ENCODE peak calls at places on chromosomes 3 and 15, in four cellular contexts. One of them, this sample, is unnamed.

GRCh38 chr15:65819563-65819960 is 27.5 kb upstream of the DENND4A start:
- DNase-seq in A549: no peak
- DNase-seq in HCT116: no peak
- DNase-seq in GM12878: no peak
- DNase-seq in this sample: peak

GRCh38 chr3:129602309-129602708 is 4.2 kb downstream of the PLXND1 start:
- DNase-seq in HCT116: no peak
- DNase-seq in GM12878: no peak
- DNase-seq in A549: no peak
- DNase-seq in this sample: no peak

GRCh38 chr3:33887478-33887877 is 89.0 kb downstream of the PDCD6IP start:
- DNase-seq in GM12878: no peak
- DNase-seq in A549: no peak
- DNase-seq in HCT116: no peak
- DNase-seq in this sample: no peak

GRCh38 chr3:115517457-115518050 is 105.8 kb upstream of the GAP43 start:
- DNase-seq in HCT116: no peak
- DNase-seq in A549: no peak
- DNase-seq in GM12878: no peak
- DNase-seq in this sample: no peak

GRCh38 chr3:126530171-126531050 is 6.5 kb downstream of the CHST13 start:
- DNase-seq in A549: no peak
- DNase-seq in GM12878: no peak
- DNase-seq in HCT116: no peak
- DNase-seq in this sample: no peak

GRCh38 chr3:19146685-19147650 is 1.3 kb upstream of the KCNH8 start:
- DNase-seq in GM12878: no peak
- DNase-seq in HCT116: peak
- DNase-seq in A549: peak
- DNase-seq in this sample: peak

GRCh38 chr15:89898628-89899302 is 5.0 kb upstream of the AP3S2 start:
- DNase-seq in HCT116: peak
- DNase-seq in A549: peak
- DNase-seq in GM12878: no peak
- DNase-seq in this sample: peak

GRCh38 chr3:173857154-173857553 is 459.6 kb downstream of the NLGN1 start:
- DNase-seq in A549: no peak
- DNase-seq in HCT116: no peak
- DNase-seq in GM12878: no peak
- DNase-seq in this sample: no peak

GRCh38 chr3:120432105-120432860 is 18.5 kb downstream of the FSTL1 start:
- DNase-seq in HCT116: no peak
- DNase-seq in GM12878: no peak
- DNase-seq in A549: no peak
- DNase-seq in this sample: no peak

GRCh38 chr15:42474857-42475256 is 16.1 kb downstream of the ZNF106 start:
- DNase-seq in HCT116: no peak
- DNase-seq in A549: no peak
- DNase-seq in GM12878: no peak
- DNase-seq in this sample: no peak

GRCh38 chr15:71275098-71275497 is 159.8 kb downstream of the THSD4 start:
- DNase-seq in A549: no peak
- DNase-seq in HCT116: no peak
- DNase-seq in GM12878: no peak
- DNase-seq in this sample: no peak

GRCh38 chr3:30477149-30477921 is 129.1 kb upstream of the TGFBR2 start:
- DNase-seq in GM12878: no peak
- DNase-seq in A549: no peak
- DNase-seq in HCT116: no peak
- DNase-seq in this sample: no peak

GRCh38 chr15:94666553-94666952 is 435.2 kb downstream of the MCTP2 start:
- DNase-seq in GM12878: no peak
- DNase-seq in HCT116: no peak
- DNase-seq in A549: no peak
- DNase-seq in this sample: peak

GRCh38 chr3:123365450-123366143 is 83.3 kb downstream of the ADCY5 start:
- DNase-seq in A549: peak
- DNase-seq in GM12878: no peak
- DNase-seq in HCT116: peak
- DNase-seq in this sample: peak

GRCh38 chr3:42351221-42351620 is 59.2 kb downstream of the LYZL4 start:
- DNase-seq in GM12878: no peak
- DNase-seq in HCT116: no peak
- DNase-seq in A549: no peak
- DNase-seq in this sample: no peak

DNA sequence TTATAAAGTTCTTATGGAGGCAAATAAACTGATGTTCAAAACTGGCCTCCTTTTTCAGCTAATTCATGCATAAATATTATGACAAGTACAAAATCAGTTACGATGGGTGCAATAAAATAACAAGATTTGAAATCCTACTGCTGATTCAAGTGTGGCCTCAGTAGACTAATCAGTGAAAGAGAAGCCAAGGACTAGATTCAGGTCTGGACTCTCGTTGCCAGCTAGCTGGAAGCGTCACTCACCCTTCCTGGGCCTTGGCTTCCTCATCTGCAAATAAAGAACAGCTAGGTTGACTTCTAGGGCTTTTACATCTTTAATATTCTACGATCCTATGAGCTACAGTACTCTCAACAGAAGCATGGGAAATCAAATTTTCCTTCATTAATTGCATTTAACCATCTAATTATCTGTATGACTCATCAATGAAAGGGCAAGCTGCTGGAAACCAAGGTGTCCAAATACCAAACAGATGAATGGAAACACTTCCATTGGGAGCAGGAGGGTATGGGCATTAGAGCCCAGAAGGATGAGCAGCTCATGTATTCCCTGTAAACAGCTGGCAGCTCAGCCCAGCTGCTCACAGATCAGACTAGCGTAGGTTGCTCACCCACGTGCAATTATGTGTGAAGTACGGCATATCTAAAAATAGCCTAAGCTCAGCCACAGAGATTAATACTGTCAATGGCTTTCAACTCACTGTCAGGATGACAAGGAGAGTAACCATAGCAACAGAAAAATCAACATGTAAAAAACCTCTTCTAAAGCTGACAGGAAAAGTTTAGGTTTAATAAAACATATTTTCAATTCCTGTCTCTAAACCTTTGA is 294.8 kb downstream of the PLCL2 start:
- DNase-seq in HCT116: no peak
- DNase-seq in A549: no peak
- DNase-seq in GM12878: peak
- DNase-seq in this sample: no peak
- TF ChIP-seq REST in HCT116: no peak
- TF ChIP-seq REST in A549: no peak
- TF ChIP-seq REST in GM12878: no peak
- TF ChIP-seq REST in this sample: no peak

DNA sequence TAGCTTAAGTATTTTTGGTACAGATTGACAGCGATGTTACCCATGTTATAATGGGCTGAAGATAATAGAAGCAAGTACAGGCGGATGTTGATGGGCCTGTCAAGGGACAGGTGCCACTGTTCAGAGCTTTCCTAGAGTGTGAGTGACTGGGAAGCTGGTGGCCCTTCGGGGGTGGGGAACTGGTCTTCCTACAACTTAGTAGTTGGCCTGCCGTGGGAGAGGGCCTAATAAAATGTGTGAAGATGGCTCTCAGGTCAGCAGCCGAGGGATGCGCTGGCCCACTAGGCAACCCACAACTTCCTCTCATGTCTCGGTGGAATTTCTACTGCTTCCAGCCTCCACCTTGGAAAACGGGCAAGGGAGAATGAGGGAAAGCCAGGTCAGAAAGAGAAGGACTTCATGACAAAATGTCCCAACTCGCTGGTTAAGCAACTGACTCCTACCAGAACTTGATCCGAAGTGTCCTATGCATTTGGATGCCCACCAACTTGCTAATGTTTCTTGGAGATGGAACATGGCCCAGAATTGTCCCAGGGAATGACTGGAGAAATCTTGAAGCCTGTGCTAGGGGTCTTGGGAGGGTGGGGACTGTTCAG is 1.4 kb downstream of the GYG1 start:
- DNase-seq in GM12878: no peak
- DNase-seq in HCT116: no peak
- DNase-seq in A549: no peak
- DNase-seq in this sample: no peak
- TF ChIP-seq POLR2A in GM12878: no peak
- TF ChIP-seq POLR2A in HCT116: no peak
- TF ChIP-seq POLR2A in A549: no peak
- TF ChIP-seq POLR2A in this sample: no peak

GRCh38 chr15:68510558-68510957 is 68.2 kb upstream of the CORO2B start:
- DNase-seq in A549: no peak
- DNase-seq in GM12878: no peak
- DNase-seq in HCT116: no peak
- DNase-seq in this sample: no peak

GRCh38 chr15:68512052-68512451 is 66.7 kb upstream of the CORO2B start:
- DNase-seq in A549: no peak
- DNase-seq in GM12878: no peak
- DNase-seq in HCT116: no peak
- DNase-seq in this sample: no peak

GRCh38 chr15:68508485-68509189 is 70.2 kb upstream of the CORO2B start:
- DNase-seq in GM12878: no peak
- DNase-seq in A549: no peak
- DNase-seq in HCT116: no peak
- DNase-seq in this sample: no peak

GRCh38 chr15:68512578-68512977 is 66.2 kb upstream of the CORO2B start:
- DNase-seq in A549: no peak
- DNase-seq in HCT116: no peak
- DNase-seq in GM12878: no peak
- DNase-seq in this sample: no peak

DNA sequence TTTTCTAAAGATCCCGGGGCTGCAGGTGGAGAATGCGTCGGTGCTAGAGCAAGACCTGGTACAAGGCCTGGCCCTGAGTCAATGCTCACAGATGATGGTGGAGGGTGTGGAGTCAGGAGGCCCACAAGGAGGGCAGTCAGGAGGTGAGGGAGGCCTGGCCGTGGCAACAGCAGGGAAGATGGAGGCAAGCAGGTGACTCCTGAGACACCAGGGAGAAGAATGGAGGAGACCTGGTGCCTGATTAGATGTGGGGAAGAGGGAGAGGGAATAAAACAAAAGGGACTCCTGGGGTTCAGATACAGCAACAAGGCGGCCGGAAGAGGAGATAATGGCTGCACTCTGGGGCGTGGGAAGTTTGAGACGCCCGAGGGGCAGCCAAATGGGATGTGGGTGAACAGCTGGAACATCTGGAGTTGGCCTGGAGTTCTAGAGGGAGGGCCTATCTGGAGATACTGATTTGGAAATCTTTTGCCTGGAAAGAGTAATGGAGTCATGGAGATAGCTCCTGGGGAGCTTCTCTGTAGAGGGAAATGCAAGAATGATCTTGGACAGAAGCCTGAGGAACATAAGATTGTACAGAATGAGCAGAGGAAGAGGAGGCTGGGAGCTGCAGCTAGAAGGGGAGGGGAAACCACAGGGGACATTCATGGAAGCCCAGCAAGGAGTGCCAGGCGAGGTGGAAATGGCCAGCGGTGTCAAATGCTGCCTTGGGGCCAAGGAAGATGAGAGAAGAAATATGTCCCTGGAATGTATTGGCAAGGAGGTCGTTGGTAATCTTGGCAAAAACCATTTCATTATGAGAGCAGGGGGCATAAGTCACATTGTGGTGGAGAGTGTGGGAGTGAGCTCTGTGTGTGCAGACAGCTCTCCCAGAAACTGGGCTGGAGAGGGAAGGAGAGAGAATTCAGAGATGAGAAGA is 67.5 kb upstream of the CORO2B start:
- DNase-seq in GM12878: no peak
- DNase-seq in HCT116: no peak
- DNase-seq in A549: no peak
- DNase-seq in this sample: no peak
- TF ChIP-seq REST in GM12878: no peak
- TF ChIP-seq REST in HCT116: no peak
- TF ChIP-seq REST in A549: no peak
- TF ChIP-seq REST in this sample: no peak

DNA sequence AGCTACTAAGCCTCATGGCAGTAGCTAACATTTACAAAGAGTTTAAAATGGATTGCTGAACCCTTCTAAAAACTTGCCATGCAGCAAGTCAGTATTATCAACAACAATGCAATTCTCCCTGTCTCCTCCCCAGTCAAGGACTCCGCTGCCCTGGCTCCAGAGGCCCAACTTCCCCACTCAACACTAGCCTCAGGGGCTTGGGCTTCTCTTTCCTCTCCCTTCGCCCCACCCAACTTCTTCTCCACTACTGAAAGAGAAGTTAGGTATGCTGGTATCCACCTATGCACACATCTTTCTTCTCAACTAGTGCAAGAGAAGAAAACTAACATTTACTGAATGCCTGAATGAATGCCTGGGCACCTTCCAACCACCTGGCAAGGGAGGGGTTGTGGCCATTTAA is 30.7 kb downstream of the TLE3 start:
- DNase-seq in HCT116: no peak
- DNase-seq in GM12878: no peak
- DNase-seq in A549: no peak
- DNase-seq in this sample: no peak
- TF ChIP-seq POLR2A in HCT116: no peak
- TF ChIP-seq POLR2A in GM12878: no peak
- TF ChIP-seq POLR2A in A549: no peak
- TF ChIP-seq POLR2A in this sample: no peak

DNA sequence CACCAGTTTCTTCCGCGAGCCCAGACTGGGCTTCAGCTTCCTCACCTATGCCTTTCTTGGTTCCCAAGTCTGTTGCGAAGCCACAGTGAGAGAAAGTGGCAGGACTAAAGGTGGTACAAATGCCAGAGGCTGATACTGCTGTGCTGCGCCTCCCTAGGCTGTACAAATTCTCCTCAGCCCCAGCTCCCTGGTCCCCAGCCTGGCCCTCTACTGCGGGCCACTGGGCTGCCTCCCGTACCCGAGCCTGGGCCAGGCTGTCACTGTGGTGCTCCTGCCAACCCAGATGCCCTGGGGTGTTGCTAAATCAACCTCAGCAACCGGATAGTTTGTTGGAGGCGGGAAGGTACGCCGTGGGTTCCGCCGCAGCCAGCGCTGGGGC is 352 bp upstream of the TEX264 start:
- DNase-seq in GM12878: no peak
- DNase-seq in HCT116: no peak
- DNase-seq in A549: no peak
- DNase-seq in this sample: no peak
- TF ChIP-seq REST in GM12878: no peak
- TF ChIP-seq REST in HCT116: no peak
- TF ChIP-seq REST in A549: no peak
- TF ChIP-seq REST in this sample: no peak